ENCODE peak calls at places on chromosomes 13 and 19, in seven cellular contexts. One of them, this sample, is unnamed.

GRCh38 chr19:48565090-48565489 is 13.1 kb downstream of the SULT2B1 start:
- DNase-seq in stimulated activated CD4-positive, alpha-beta T cell treated with anti-CD3 and anti-CD28 coated beads, TNF-alpha, amount 100 ng/mL, for 48 hours: no peak
- DNase-seq in activated CD4-positive, alpha-beta T cell treated with anti-CD3 and anti-CD28 coated beads for 24 hours: no peak
- DNase-seq in A172: peak; percentile 41
- DNase-seq in fibroblast of villous mesenchyme: peak; percentile 94
- DNase-seq in NCI-H1694 treated with DMSO at 0.1 percent for 48 hours: no peak
- DNase-seq in ELR: peak; percentile 82
- DNase-seq in this sample: no peak

GRCh38 chr19:55643003-55643732 is at the start of gene ZNF581:
- DNase-seq in NCI-H1694 treated with DMSO at 0.1 percent for 48 hours: peak; percentile 55
- DNase-seq in stimulated activated CD4-positive, alpha-beta T cell treated with anti-CD3 and anti-CD28 coated beads, TNF-alpha, amount 100 ng/mL, for 48 hours: peak; percentile 84
- DNase-seq in fibroblast of villous mesenchyme: peak; percentile 79
- DNase-seq in A172: peak; percentile 66
- DNase-seq in ELR: peak; percentile 81
- DNase-seq in activated CD4-positive, alpha-beta T cell treated with anti-CD3 and anti-CD28 coated beads for 24 hours: peak; percentile 79
- DNase-seq in this sample: peak; percentile 77

GRCh38 chr13:34034411-34034810 is 216.5 kb downstream of the RFC3 start:
- DNase-seq in activated CD4-positive, alpha-beta T cell treated with anti-CD3 and anti-CD28 coated beads for 24 hours: no peak
- DNase-seq in stimulated activated CD4-positive, alpha-beta T cell treated with anti-CD3 and anti-CD28 coated beads, TNF-alpha, amount 100 ng/mL, for 48 hours: no peak
- DNase-seq in fibroblast of villous mesenchyme: no peak
- DNase-seq in ELR: no peak
- DNase-seq in A172: no peak
- DNase-seq in NCI-H1694 treated with DMSO at 0.1 percent for 48 hours: no peak
- DNase-seq in this sample: no peak

GRCh38 chr13:79802389-79803140 is 321.6 kb downstream of the NDFIP2 start:
- DNase-seq in activated CD4-positive, alpha-beta T cell treated with anti-CD3 and anti-CD28 coated beads for 24 hours: no peak
- DNase-seq in NCI-H1694 treated with DMSO at 0.1 percent for 48 hours: peak; percentile 91
- DNase-seq in ELR: no peak
- DNase-seq in fibroblast of villous mesenchyme: no peak
- DNase-seq in A172: no peak
- DNase-seq in stimulated activated CD4-positive, alpha-beta T cell treated with anti-CD3 and anti-CD28 coated beads, TNF-alpha, amount 100 ng/mL, for 48 hours: no peak
- DNase-seq in this sample: no peak

GRCh38 chr19:31139871-31140505 is 209.2 kb downstream of the TSHZ3 start:
- DNase-seq in activated CD4-positive, alpha-beta T cell treated with anti-CD3 and anti-CD28 coated beads for 24 hours: no peak
- DNase-seq in stimulated activated CD4-positive, alpha-beta T cell treated with anti-CD3 and anti-CD28 coated beads, TNF-alpha, amount 100 ng/mL, for 48 hours: no peak
- DNase-seq in ELR: peak; percentile 92
- DNase-seq in A172: peak; percentile 84
- DNase-seq in fibroblast of villous mesenchyme: peak; percentile 37
- DNase-seq in NCI-H1694 treated with DMSO at 0.1 percent for 48 hours: no peak
- DNase-seq in this sample: no peak

GRCh38 chr19:38556521-38557174 is 61.1 kb downstream of the MAP4K1 start:
- DNase-seq in NCI-H1694 treated with DMSO at 0.1 percent for 48 hours: no peak
- DNase-seq in ELR: peak; percentile 18
- DNase-seq in stimulated activated CD4-positive, alpha-beta T cell treated with anti-CD3 and anti-CD28 coated beads, TNF-alpha, amount 100 ng/mL, for 48 hours: no peak
- DNase-seq in A172: no peak
- DNase-seq in fibroblast of villous mesenchyme: peak; percentile 16
- DNase-seq in activated CD4-positive, alpha-beta T cell treated with anti-CD3 and anti-CD28 coated beads for 24 hours: no peak
- DNase-seq in this sample: no peak

GRCh38 chr19:28915737-28916460 is 297.1 kb downstream of the UQCRFS1 start:
- DNase-seq in A172: no peak
- DNase-seq in NCI-H1694 treated with DMSO at 0.1 percent for 48 hours: no peak
- DNase-seq in ELR: no peak
- DNase-seq in fibroblast of villous mesenchyme: no peak
- DNase-seq in stimulated activated CD4-positive, alpha-beta T cell treated with anti-CD3 and anti-CD28 coated beads, TNF-alpha, amount 100 ng/mL, for 48 hours: no peak
- DNase-seq in activated CD4-positive, alpha-beta T cell treated with anti-CD3 and anti-CD28 coated beads for 24 hours: no peak
- DNase-seq in this sample: no peak

GRCh38 chr13:26050568-26051230 is 1.1 kb downstream of the SHISA2 start:
- DNase-seq in NCI-H1694 treated with DMSO at 0.1 percent for 48 hours: no peak
- DNase-seq in activated CD4-positive, alpha-beta T cell treated with anti-CD3 and anti-CD28 coated beads for 24 hours: no peak
- DNase-seq in A172: no peak
- DNase-seq in fibroblast of villous mesenchyme: no peak
- DNase-seq in ELR: peak; percentile 4
- DNase-seq in stimulated activated CD4-positive, alpha-beta T cell treated with anti-CD3 and anti-CD28 coated beads, TNF-alpha, amount 100 ng/mL, for 48 hours: no peak
- DNase-seq in this sample: peak; percentile 58

GRCh38 chr19:1177322-1178114 is 3.5 kb upstream of the SBNO2 start:
- DNase-seq in stimulated activated CD4-positive, alpha-beta T cell treated with anti-CD3 and anti-CD28 coated beads, TNF-alpha, amount 100 ng/mL, for 48 hours: no peak
- DNase-seq in activated CD4-positive, alpha-beta T cell treated with anti-CD3 and anti-CD28 coated beads for 24 hours: no peak
- DNase-seq in ELR: peak; percentile 99
- DNase-seq in A172: peak; percentile 99
- DNase-seq in NCI-H1694 treated with DMSO at 0.1 percent for 48 hours: no peak
- DNase-seq in fibroblast of villous mesenchyme: peak; percentile 89
- DNase-seq in this sample: no peak

GRCh38 chr19:4062576-4063368 is 3.9 kb downstream of the ZBTB7A start:
- DNase-seq in activated CD4-positive, alpha-beta T cell treated with anti-CD3 and anti-CD28 coated beads for 24 hours: no peak
- DNase-seq in stimulated activated CD4-positive, alpha-beta T cell treated with anti-CD3 and anti-CD28 coated beads, TNF-alpha, amount 100 ng/mL, for 48 hours: no peak
- DNase-seq in fibroblast of villous mesenchyme: no peak
- DNase-seq in ELR: no peak
- DNase-seq in NCI-H1694 treated with DMSO at 0.1 percent for 48 hours: no peak
- DNase-seq in A172: no peak
- DNase-seq in this sample: no peak